ENCODE peak calls at places on chromosomes 1 and 21, in six cellular contexts. One of them, this sample, is unnamed.

GRCh38 chr1:180973360-180973759 is 49.3 kb downstream of the STX6 start:
- DNase-seq in PC-3: no peak
- DNase-seq in GM23248: no peak
- DNase-seq in heart right ventricle: no peak
- DNase-seq in left ventricle myocardium inferior: no peak
- DNase-seq in CD8-positive, alpha-beta memory T cell: no peak
- DNase-seq in this sample: no peak

GRCh38 chr1:184910005-184910404 is 64.3 kb downstream of the NIBAN1 start:
- DNase-seq in CD8-positive, alpha-beta memory T cell: no peak
- DNase-seq in GM23248: no peak
- DNase-seq in heart right ventricle: no peak
- DNase-seq in left ventricle myocardium inferior: no peak
- DNase-seq in PC-3: no peak
- DNase-seq in this sample: no peak

GRCh38 chr1:246681822-246682221 is 42.4 kb upstream of the SCCPDH start:
- DNase-seq in heart right ventricle: peak; percentile 74
- DNase-seq in left ventricle myocardium inferior: peak; percentile 75
- DNase-seq in PC-3: no peak
- DNase-seq in GM23248: no peak
- DNase-seq in CD8-positive, alpha-beta memory T cell: no peak
- DNase-seq in this sample: no peak

GRCh38 chr1:220881918-220882891 is 3.0 kb downstream of the HLX start:
- DNase-seq in PC-3: no peak
- DNase-seq in GM23248: peak; percentile 53
- DNase-seq in CD8-positive, alpha-beta memory T cell: no peak
- DNase-seq in heart right ventricle: no peak
- DNase-seq in left ventricle myocardium inferior: no peak
- DNase-seq in this sample: peak; percentile 92

GRCh38 chr1:50348449-50349241 is 74.6 kb downstream of the DMRTA2 start:
- DNase-seq in GM23248: peak; percentile 78
- DNase-seq in left ventricle myocardium inferior: no peak
- DNase-seq in heart right ventricle: peak; percentile 53
- DNase-seq in CD8-positive, alpha-beta memory T cell: peak; percentile 26
- DNase-seq in PC-3: peak; percentile 64
- DNase-seq in this sample: no peak

GRCh38 chr21:39456665-39457064 is 4.9 kb downstream of the SH3BGR start:
- DNase-seq in PC-3: peak; percentile 19
- DNase-seq in CD8-positive, alpha-beta memory T cell: no peak
- DNase-seq in left ventricle myocardium inferior: no peak
- DNase-seq in GM23248: peak; percentile 8
- DNase-seq in heart right ventricle: no peak
- DNase-seq in this sample: no peak

GRCh38 chr1:170664283-170664827 is 424 bp downstream of the PRRX1 start:
- DNase-seq in GM23248: peak; percentile 56
- DNase-seq in left ventricle myocardium inferior: peak; percentile 34
- DNase-seq in heart right ventricle: peak; percentile 29
- DNase-seq in PC-3: no peak
- DNase-seq in CD8-positive, alpha-beta memory T cell: no peak
- DNase-seq in this sample: peak; percentile 66

GRCh38 chr21:44700101-44701022 is 3.4 kb downstream of the KRTAP10-12 start:
- DNase-seq in GM23248: no peak
- DNase-seq in left ventricle myocardium inferior: no peak
- DNase-seq in CD8-positive, alpha-beta memory T cell: no peak
- DNase-seq in PC-3: no peak
- DNase-seq in heart right ventricle: no peak
- DNase-seq in this sample: no peak

GRCh38 chr1:161304927-161305871 is 4.6 kb downstream of the MPZ start:
- DNase-seq in PC-3: no peak
- DNase-seq in GM23248: no peak
- DNase-seq in CD8-positive, alpha-beta memory T cell: no peak
- DNase-seq in left ventricle myocardium inferior: no peak
- DNase-seq in heart right ventricle: no peak
- DNase-seq in this sample: no peak

GRCh38 chr1:58392083-58392482 is 154.4 kb downstream of the OMA1 start:
- DNase-seq in heart right ventricle: no peak
- DNase-seq in left ventricle myocardium inferior: no peak
- DNase-seq in PC-3: no peak
- DNase-seq in GM23248: no peak
- DNase-seq in CD8-positive, alpha-beta memory T cell: no peak
- DNase-seq in this sample: no peak

GRCh38 chr1:166353162-166353561 is 186.4 kb upstream of the FAM78B start:
- DNase-seq in PC-3: no peak
- DNase-seq in left ventricle myocardium inferior: no peak
- DNase-seq in GM23248: no peak
- DNase-seq in heart right ventricle: no peak
- DNase-seq in CD8-positive, alpha-beta memory T cell: no peak
- DNase-seq in this sample: no peak

GRCh38 chr1:159469921-159470595 is 30.5 kb downstream of the OR10J1 start:
- DNase-seq in PC-3: no peak
- DNase-seq in left ventricle myocardium inferior: no peak
- DNase-seq in heart right ventricle: no peak
- DNase-seq in CD8-positive, alpha-beta memory T cell: no peak
- DNase-seq in GM23248: peak; percentile 5
- DNase-seq in this sample: no peak

GRCh38 chr1:89254658-89255287 is 17.9 kb downstream of the GBP5 start:
- DNase-seq in heart right ventricle: no peak
- DNase-seq in PC-3: no peak
- DNase-seq in CD8-positive, alpha-beta memory T cell: no peak
- DNase-seq in GM23248: no peak
- DNase-seq in left ventricle myocardium inferior: no peak
- DNase-seq in this sample: no peak

GRCh38 chr1:52364235-52364839 is 1.7 kb downstream of the CC2D1B start:
- DNase-seq in PC-3: no peak
- DNase-seq in CD8-positive, alpha-beta memory T cell: no peak
- DNase-seq in left ventricle myocardium inferior: no peak
- DNase-seq in GM23248: no peak
- DNase-seq in heart right ventricle: no peak
- DNase-seq in this sample: no peak

GRCh38 chr1:165257969-165258459 is 98.5 kb downstream of the LMX1A start:
- DNase-seq in GM23248: peak; percentile 65
- DNase-seq in left ventricle myocardium inferior: peak; percentile 49
- DNase-seq in heart right ventricle: peak; percentile 62
- DNase-seq in CD8-positive, alpha-beta memory T cell: no peak
- DNase-seq in PC-3: peak; percentile 88
- DNase-seq in this sample: peak; percentile 69

GRCh38 chr1:99305626-99306025 is 41.3 kb downstream of the PLPPR4 start:
- DNase-seq in left ventricle myocardium inferior: no peak
- DNase-seq in heart right ventricle: no peak
- DNase-seq in CD8-positive, alpha-beta memory T cell: no peak
- DNase-seq in PC-3: no peak
- DNase-seq in GM23248: peak; percentile 45
- DNase-seq in this sample: no peak

GRCh38 chr21:46118871-46119564 is 21.1 kb downstream of the COL6A2 start:
- DNase-seq in heart right ventricle: peak; percentile 2
- DNase-seq in GM23248: no peak
- DNase-seq in left ventricle myocardium inferior: peak; percentile 12
- DNase-seq in CD8-positive, alpha-beta memory T cell: no peak
- DNase-seq in PC-3: no peak
- DNase-seq in this sample: peak; percentile 63

GRCh38 chr21:46116189-46116845 is 18.4 kb downstream of the COL6A2 start:
- DNase-seq in GM23248: no peak
- DNase-seq in PC-3: no peak
- DNase-seq in CD8-positive, alpha-beta memory T cell: no peak
- DNase-seq in left ventricle myocardium inferior: peak; percentile 8
- DNase-seq in heart right ventricle: peak; percentile 3
- DNase-seq in this sample: peak; percentile 65

GRCh38 chr21:46118305-46118870 is 20.5 kb downstream of the COL6A2 start:
- DNase-seq in heart right ventricle: peak; percentile 3
- DNase-seq in left ventricle myocardium inferior: peak; percentile 4
- DNase-seq in CD8-positive, alpha-beta memory T cell: no peak
- DNase-seq in PC-3: no peak
- DNase-seq in GM23248: no peak
- DNase-seq in this sample: peak; percentile 60

GRCh38 chr21:46116846-46117585 is 19.1 kb downstream of the COL6A2 start:
- DNase-seq in GM23248: peak; percentile 70
- DNase-seq in heart right ventricle: peak; percentile 3
- DNase-seq in left ventricle myocardium inferior: peak; percentile 10
- DNase-seq in CD8-positive, alpha-beta memory T cell: no peak
- DNase-seq in PC-3: peak; percentile 39
- DNase-seq in this sample: peak; percentile 63

DNA sequence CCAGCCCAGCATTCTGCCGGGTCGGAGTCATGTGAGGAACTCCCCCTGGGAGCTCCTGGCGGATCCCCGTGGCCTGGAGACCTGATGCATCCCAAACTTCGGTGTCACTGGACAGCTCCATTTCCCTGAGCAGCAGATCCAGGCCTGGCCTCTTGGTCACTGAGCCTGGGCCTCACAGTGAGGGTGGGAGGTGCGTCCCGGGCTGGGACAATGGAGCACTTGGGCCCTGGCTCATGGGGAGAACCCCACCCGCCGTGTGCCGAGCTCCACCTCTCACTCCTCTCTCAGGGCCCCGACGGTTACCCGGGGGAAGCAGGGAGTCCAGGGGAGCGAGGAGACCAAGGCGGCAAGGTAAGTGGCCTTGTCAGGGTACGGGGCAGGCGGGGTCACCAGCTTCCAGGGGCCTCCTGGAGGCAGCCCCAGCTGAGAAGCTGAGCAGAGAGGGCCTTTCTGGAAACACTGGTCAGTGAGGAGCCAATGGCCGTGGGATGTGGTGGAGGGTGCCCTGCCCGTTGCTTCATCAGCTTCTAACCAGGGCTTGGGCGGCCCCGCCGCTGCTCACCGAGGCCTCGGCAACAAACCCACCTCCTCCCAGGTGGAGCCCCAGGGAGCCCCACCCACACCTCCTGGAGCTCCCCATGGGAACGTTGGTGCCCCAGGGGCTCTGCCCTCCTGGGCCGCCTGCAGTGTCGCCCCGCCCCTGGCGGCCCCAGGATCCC is 19.8 kb downstream of the COL6A2 start:
- DNase-seq in left ventricle myocardium inferior: peak; percentile 9
- DNase-seq in GM23248: no peak
- DNase-seq in CD8-positive, alpha-beta memory T cell: no peak
- DNase-seq in heart right ventricle: peak; percentile 3
- DNase-seq in PC-3: no peak
- DNase-seq in this sample: peak; percentile 63
- H3K4me1 ChIP-seq in left ventricle myocardium inferior: no peaks in the 10 kb centered on the region
- H3K4me1 ChIP-seq in GM23248: peaks cover 19% of the 10 kb centered on the region
- H3K4me1 ChIP-seq in CD8-positive, alpha-beta memory T cell: no peaks in the 10 kb centered on the region
- H3K4me1 ChIP-seq in heart right ventricle: no peaks in the 10 kb centered on the region
- H3K4me1 ChIP-seq in PC-3: peaks cover 25% of the 10 kb centered on the region
- H3K4me1 ChIP-seq in this sample: no peaks in the 10 kb centered on the region

GRCh38 chr1:38420666-38421065 is 374.1 kb upstream of the POU3F1 start:
- DNase-seq in left ventricle myocardium inferior: no peak
- DNase-seq in GM23248: no peak
- DNase-seq in heart right ventricle: no peak
- DNase-seq in PC-3: no peak
- DNase-seq in CD8-positive, alpha-beta memory T cell: no peak
- DNase-seq in this sample: no peak

DNA sequence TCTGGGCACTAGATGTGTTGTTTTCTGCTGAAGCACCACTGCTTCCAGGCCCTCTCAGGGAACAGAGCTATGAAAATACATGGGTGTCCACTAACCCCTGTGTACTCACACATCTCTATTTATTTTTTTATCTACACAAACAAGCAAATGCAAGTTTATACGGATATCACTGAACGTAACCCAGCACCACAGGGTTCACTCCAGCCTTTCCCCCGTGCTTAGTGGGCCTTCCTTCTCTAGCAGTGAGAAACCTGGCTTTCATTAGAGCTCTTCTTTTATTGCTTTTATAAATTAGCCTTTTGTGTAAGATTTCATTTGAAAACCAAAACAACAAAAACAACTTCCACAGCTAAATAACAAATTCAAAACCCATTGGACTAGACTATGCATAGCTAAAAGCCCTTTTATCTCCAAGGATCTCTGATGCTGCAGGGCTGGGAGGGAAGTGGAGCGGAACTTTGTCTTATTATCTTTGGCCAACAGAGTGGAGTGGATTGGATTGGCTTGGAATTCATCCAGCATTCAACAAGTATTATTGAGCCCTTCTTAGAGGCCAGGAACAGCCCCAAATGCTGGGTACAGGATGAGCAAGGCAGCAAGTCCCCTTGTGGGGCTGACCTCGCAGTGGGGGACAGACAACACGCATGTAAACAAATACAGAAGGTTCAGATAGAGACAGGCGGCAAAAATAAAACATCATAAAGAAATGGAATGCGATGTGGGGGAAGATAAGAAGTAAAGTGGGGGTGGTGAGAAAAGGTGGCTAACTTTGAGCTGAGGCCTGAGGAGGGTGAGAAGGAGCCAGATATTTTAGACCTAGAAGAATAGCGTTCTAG is 371.8 kb upstream of the POU3F1 start:
- DNase-seq in GM23248: no peak
- DNase-seq in heart right ventricle: no peak
- DNase-seq in CD8-positive, alpha-beta memory T cell: no peak
- DNase-seq in PC-3: no peak
- DNase-seq in left ventricle myocardium inferior: no peak
- DNase-seq in this sample: no peak
- H3K4me3 ChIP-seq in GM23248: no peak overlapping the region
- H3K4me3 ChIP-seq in heart right ventricle: no peak overlapping the region
- H3K4me3 ChIP-seq in CD8-positive, alpha-beta memory T cell: no peak overlapping the region
- H3K4me3 ChIP-seq in PC-3: no peak overlapping the region
- H3K4me3 ChIP-seq in left ventricle myocardium inferior: no peak overlapping the region
- H3K4me3 ChIP-seq in this sample: no peak overlapping the region

GRCh38 chr1:210400043-210400840 is 71.5 kb downstream of the HHAT start:
- DNase-seq in GM23248: peak; percentile 79
- DNase-seq in heart right ventricle: peak; percentile 52
- DNase-seq in CD8-positive, alpha-beta memory T cell: peak; percentile 14
- DNase-seq in PC-3: peak; percentile 81
- DNase-seq in left ventricle myocardium inferior: peak; percentile 43
- DNase-seq in this sample: peak; percentile 70

GRCh38 chr1:210396541-210396940 is 67.8 kb downstream of the HHAT start:
- DNase-seq in PC-3: no peak
- DNase-seq in GM23248: no peak
- DNase-seq in CD8-positive, alpha-beta memory T cell: no peak
- DNase-seq in heart right ventricle: no peak
- DNase-seq in left ventricle myocardium inferior: no peak
- DNase-seq in this sample: no peak

GRCh38 chr1:210397252-210397651 is 68.5 kb downstream of the HHAT start:
- DNase-seq in PC-3: no peak
- DNase-seq in CD8-positive, alpha-beta memory T cell: no peak
- DNase-seq in GM23248: peak; percentile 33
- DNase-seq in heart right ventricle: no peak
- DNase-seq in left ventricle myocardium inferior: no peak
- DNase-seq in this sample: no peak

GRCh38 chr1:210394281-210394798 is 65.6 kb downstream of the HHAT start:
- DNase-seq in CD8-positive, alpha-beta memory T cell: no peak
- DNase-seq in PC-3: peak; percentile 25
- DNase-seq in heart right ventricle: peak; percentile 21
- DNase-seq in GM23248: peak; percentile 28
- DNase-seq in left ventricle myocardium inferior: peak; percentile 52
- DNase-seq in this sample: no peak

GRCh38 chr1:210397681-210398080 is 69.0 kb downstream of the HHAT start:
- DNase-seq in left ventricle myocardium inferior: no peak
- DNase-seq in heart right ventricle: no peak
- DNase-seq in PC-3: no peak
- DNase-seq in GM23248: no peak
- DNase-seq in CD8-positive, alpha-beta memory T cell: no peak
- DNase-seq in this sample: no peak
- H3K27me3 ChIP-seq in left ventricle myocardium inferior: no peaks in the 10 kb centered on the region
- H3K27me3 ChIP-seq in heart right ventricle: no peaks in the 10 kb centered on the region
- H3K27me3 ChIP-seq in PC-3: no peaks in the 10 kb centered on the region
- H3K27me3 ChIP-seq in GM23248: peaks cover 49% of the 10 kb centered on the region
- H3K27me3 ChIP-seq in CD8-positive, alpha-beta memory T cell: no peaks in the 10 kb centered on the region
- H3K27me3 ChIP-seq in this sample: no peaks in the 10 kb centered on the region

GRCh38 chr21:35611752-35612151 is 448.6 kb downstream of the SETD4 start:
- DNase-seq in CD8-positive, alpha-beta memory T cell: no peak
- DNase-seq in heart right ventricle: no peak
- DNase-seq in PC-3: peak; percentile 22
- DNase-seq in left ventricle myocardium inferior: no peak
- DNase-seq in GM23248: no peak
- DNase-seq in this sample: no peak
- H3K4me1 ChIP-seq in CD8-positive, alpha-beta memory T cell: no peaks in the 10 kb centered on the region
- H3K4me1 ChIP-seq in heart right ventricle: no peaks in the 10 kb centered on the region
- H3K4me1 ChIP-seq in PC-3: peaks cover 10% of the 10 kb centered on the region
- H3K4me1 ChIP-seq in left ventricle myocardium inferior: no peaks in the 10 kb centered on the region
- H3K4me1 ChIP-seq in GM23248: peaks cover 21% of the 10 kb centered on the region
- H3K4me1 ChIP-seq in this sample: no peaks in the 10 kb centered on the region

GRCh38 chr1:116911779-116912469 is 2.2 kb downstream of the PTGFRN start:
- DNase-seq in GM23248: no peak
- DNase-seq in heart right ventricle: no peak
- DNase-seq in PC-3: no peak
- DNase-seq in left ventricle myocardium inferior: no peak
- DNase-seq in CD8-positive, alpha-beta memory T cell: no peak
- DNase-seq in this sample: peak; percentile 55
- H3K4me3 ChIP-seq in GM23248: no peak overlapping the region
- H3K4me3 ChIP-seq in heart right ventricle: no peak overlapping the region
- H3K4me3 ChIP-seq in PC-3: peak overlapping the region; percentile 85
- H3K4me3 ChIP-seq in left ventricle myocardium inferior: peak overlapping the region; percentile 85
- H3K4me3 ChIP-seq in CD8-positive, alpha-beta memory T cell: peak overlapping the region; percentile 21
- H3K4me3 ChIP-seq in this sample: peak overlapping the region; percentile 76